ENCODE peak calls at places on chromosomes 1 and 21, in ten cellular contexts. L is lung, M is astrocyte, O is stomach, I is thyroid gland, U is prostate gland, X is left lung, C is RWPE2, Y is ovary, T is IMR-90. Z is an unnamed sample.

GRCh38 chr1:234659538-234659937 is 49.6 kb upstream of the IRF2BP2 start:
- DNase-seq in L (no peak), M (peak), O (no peak), I (no peak), U (no peak), X (no peak), C (no peak), Y (no peak), T (peak), Z (peak)

GRCh38 chr1:246591504-246591903 is 25.2 kb downstream of the CNST start:
- DNase-seq in L (no peak), M (no peak), O (no peak), I (no peak), U (no peak), X (no peak), C (no peak), Y (no peak), T (no peak), Z (no peak)

GRCh38 chr1:162373541-162374375 is 2.9 kb downstream of the SPATA46 start:
- DNase-seq in L (peak), M (peak), O (no peak), I (no peak), U (no peak), X (no peak), C (peak), Y (no peak), T (peak), Z (peak)

GRCh38 chr1:108504447-108504846 is 54.3 kb downstream of the NBPF6 start:
- DNase-seq in L (no peak), M (no peak), O (no peak), I (no peak), U (no peak), X (no peak), C (no peak), Y (no peak), T (no peak), Z (no peak)

GRCh38 chr1:24928631-24929090 is 1.4 kb downstream of the RUNX3 start:
- DNase-seq in L (no peak), M (no peak), O (no peak), I (no peak), U (no peak), X (peak), C (no peak), Y (no peak), T (no peak), Z (no peak)

GRCh38 chr21:34545079-34545884 is 33.3 kb upstream of the KCNE1 start:
- DNase-seq in L (peak), M (peak), O (no peak), I (no peak), U (no peak), X (no peak), C (no peak), Y (no peak), T (peak), Z (peak)

GRCh38 chr1:51344602-51345299 is 14.4 kb upstream of the TTC39A start:
- DNase-seq in L (peak), M (no peak), O (peak), I (peak), U (peak), X (peak), C (no peak), Y (no peak), T (no peak), Z (peak)

GRCh38 chr21:29174607-29175013 is 44.2 kb downstream of the MAP3K7CL start:
- DNase-seq in L (no peak), M (no peak), O (no peak), I (no peak), U (no peak), X (no peak), C (no peak), Y (no peak), T (peak), Z (no peak)

GRCh38 chr1:201001962-201002361 is 21.6 kb downstream of the KIF21B start:
- DNase-seq in L (no peak), M (no peak), O (no peak), I (no peak), U (no peak), X (no peak), C (no peak), Y (no peak), T (no peak), Z (no peak)

GRCh38 chr21:42227909-42228708 is 9.2 kb downstream of the ABCG1 start:
- DNase-seq in L (peak), M (peak), O (peak), I (peak), U (peak), X (peak), C (peak), Y (no peak), T (peak), Z (peak)

GRCh38 chr1:14761754-14762153 is 163.3 kb downstream of the KAZN start:
- DNase-seq in L (no peak), M (no peak), O (no peak), I (no peak), U (no peak), X (no peak), C (no peak), Y (no peak), T (no peak), Z (no peak)

GRCh38 chr1:85330711-85331290 is 54.4 kb upstream of the BCL10 start:
- DNase-seq in L (peak), M (peak), O (no peak), I (peak), U (no peak), X (no peak), C (no peak), Y (no peak), T (peak), Z (peak)

GRCh38 chr1:217889401-217889800 is 258.3 kb downstream of the SPATA17 start:
- DNase-seq in L (no peak), M (no peak), O (no peak), I (peak), U (no peak), X (no peak), C (no peak), Y (no peak), T (peak), Z (no peak)

GRCh38 chr1:94350350-94350924 is 67.8 kb upstream of the ABCD3 start:
- DNase-seq in L (no peak), M (no peak), O (no peak), I (no peak), U (no peak), X (no peak), C (no peak), Y (no peak), T (no peak), Z (no peak)

DNA sequence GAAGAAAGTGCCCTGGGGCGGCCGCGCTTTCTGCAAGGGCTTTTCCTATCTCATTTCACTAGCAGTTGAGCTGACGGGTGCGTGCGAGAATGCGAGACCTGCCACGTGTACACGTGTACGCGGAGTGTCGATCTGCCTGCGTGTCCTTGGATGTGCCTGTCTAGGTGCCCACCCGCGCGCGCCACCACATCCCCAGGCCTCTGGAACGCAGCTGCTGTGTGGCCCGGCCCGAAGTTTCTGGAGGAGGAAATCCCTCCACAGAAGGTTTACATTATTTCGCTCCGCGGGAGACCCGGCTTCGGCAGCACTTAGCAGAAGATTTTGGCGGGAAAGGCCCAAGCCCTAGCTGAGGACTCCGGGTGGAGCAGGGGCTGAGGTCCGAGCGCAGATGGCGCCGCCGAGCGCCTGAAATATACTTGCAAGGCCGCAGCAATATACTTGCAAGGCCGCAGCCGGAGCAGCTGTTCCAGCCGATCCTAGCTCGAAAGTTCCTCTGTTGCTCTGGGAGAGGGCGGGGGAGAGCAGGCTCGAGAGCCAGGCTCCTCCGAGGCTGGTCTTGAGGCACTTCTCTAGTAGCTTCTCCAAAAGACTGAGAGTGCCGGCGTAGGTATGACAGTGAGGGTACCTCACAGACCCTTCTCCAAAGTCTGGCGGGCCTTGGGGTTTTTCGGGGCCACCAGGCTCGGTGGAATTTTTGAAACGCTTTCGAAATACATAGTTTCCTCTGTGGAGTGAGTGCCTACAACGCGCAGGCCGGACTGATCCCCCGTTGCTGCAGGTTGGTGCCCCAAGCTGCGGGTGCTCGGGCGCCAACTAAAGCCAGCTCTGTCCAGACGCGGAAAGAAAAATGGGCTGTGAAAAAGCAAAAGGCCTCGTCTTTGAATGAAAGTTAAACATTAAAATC is 3.8 kb downstream of the TBX15 start:
- DNase-seq in L (no peak), M (no peak), O (no peak), I (peak), U (no peak), X (no peak), C (no peak), Y (no peak), T (peak), Z (peak)
- TF ChIP-seq CTCF in L (no peak), M (no peak), O (no peak), I (no peak), U (no peak), X (no peak), C (no peak), Y (no peak), T (no peak), Z (no peak)

GRCh38 chr1:32743380-32744062 is 41.0 kb upstream of the SYNC start:
- DNase-seq in L (no peak), M (peak), O (peak), I (peak), U (no peak), X (no peak), C (no peak), Y (no peak), T (no peak), Z (no peak)
- H3K4me3 ChIP-seq in L (no peak), M (no peak), O (peak), I (no peak), U (peak), X (no peak), C (peak), Y (no peak), T (no peak), Z (no peak)

GRCh38 chr1:28580706-28581530 is 11.1 kb upstream of the RAB42 start:
- DNase-seq in L (peak), M (peak), O (peak), I (peak), U (peak), X (no peak), C (no peak), Y (no peak), T (peak), Z (peak)
- H3K27ac ChIP-seq in L (peak), M (peak), O (peak), I (no peak), U (peak), X (peak), C (peak), Y (peak), T (peak), Z (peak)

GRCh38 chr1:181919729-181919991 is 141.9 kb downstream of the ZNF648 start:
- DNase-seq in L (no peak), M (no peak), O (no peak), I (no peak), U (no peak), X (no peak), C (no peak), Y (no peak), T (no peak), Z (no peak)
- TF ChIP-seq CTCF in L (no peak), M (no peak), O (no peak), I (no peak), U (no peak), X (no peak), C (no peak), Y (no peak), T (no peak), Z (no peak)

GRCh38 chr21:36705679-36706481 is 7.0 kb downstream of the SIM2 start:
- DNase-seq in L (no peak), M (no peak), O (no peak), I (no peak), U (no peak), X (no peak), C (no peak), Y (no peak), T (no peak), Z (no peak)
- H3K4me3 ChIP-seq in L (no peak), M (no peak), O (no peak), I (no peak), U (no peak), X (no peak), C (peak), Y (no peak), T (no peak), Z (no peak)

Z was measured in adrenal gland.